ENCODE peak calls at places on chromosomes 4 and X, in four cellular contexts. Q, U, E and L are unnamed samples.

GRCh38 chr4:142044271-142044670 is 407.9 kb downstream of the IL15 start:
- DNase-seq in Q (no peak), U (no peak), E (no peak), L (no peak)

GRCh38 chr4:115433501-115433900 is 320.1 kb upstream of the NDST4 start:
- DNase-seq in Q (no peak), U (no peak), E (no peak), L (no peak)

GRCh38 chr4:168930413-168931196 is 79.5 kb downstream of the CBR4 start:
- DNase-seq in Q (no peak), U (no peak), E (no peak), L (no peak)

GRCh38 chrX:152915541-152916241 is 17.8 kb downstream of the ZNF185 start:
- DNase-seq in Q (peak; percentile 22), U (no peak), E (peak; percentile 72), L (peak; percentile 39)

GRCh38 chr4:8762356-8762755 is 109.3 kb downstream of the HMX1 start:
- DNase-seq in Q (no peak), U (no peak), E (no peak), L (no peak)

GRCh38 chr4:182310316-182310715 is 67.1 kb downstream of the TENM3 start:
- DNase-seq in Q (no peak), U (no peak), E (no peak), L (no peak)

GRCh38 chr4:6321361-6321760 is 51.7 kb downstream of the WFS1 start:
- DNase-seq in Q (peak; percentile 74), U (no peak), E (no peak), L (no peak)

GRCh38 chr4:40607224-40607623 is 22.4 kb downstream of the RBM47 start:
- DNase-seq in Q (no peak), U (no peak), E (no peak), L (no peak)

GRCh38 chrX:40402771-40403533 is 177.8 kb upstream of the ATP6AP2 start:
- DNase-seq in Q (no peak), U (no peak), E (peak; percentile 20), L (no peak)

DNA sequence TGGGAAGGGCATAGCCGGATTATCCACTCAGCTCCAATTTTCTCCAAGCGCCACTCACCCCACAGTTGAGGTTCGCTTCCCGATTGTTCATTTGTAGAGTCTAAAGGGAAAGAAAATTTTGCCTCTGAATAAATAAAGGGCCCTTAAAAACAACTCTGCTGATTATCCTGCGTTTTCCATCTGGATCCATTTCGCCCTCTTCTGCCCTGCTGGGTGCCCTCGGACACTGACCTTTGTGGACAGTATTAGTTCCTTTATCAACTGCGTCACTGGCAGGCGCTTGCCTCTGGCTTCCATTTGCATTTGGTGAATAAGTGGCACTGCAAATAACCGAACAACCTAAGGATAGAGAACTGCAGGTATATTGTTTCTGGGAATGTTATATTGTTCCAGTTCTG is 10.1 kb downstream of the GSX2 start:
- DNase-seq in Q (no peak), U (no peak), E (no peak), L (no peak)
- H3K4me3 ChIP-seq in Q (no peak overlapping the region), U (peak overlapping the region; percentile 23), E (no peak overlapping the region), L (no peak overlapping the region)

GRCh38 chr4:15953625-15954024 is 9.3 kb downstream of the FGFBP2 start:
- DNase-seq in Q (no peak), U (no peak), E (no peak), L (no peak)

GRCh38 chr4:15958562-15958961 is 4.4 kb downstream of the FGFBP2 start:
- DNase-seq in Q (no peak), U (no peak), E (no peak), L (no peak)

GRCh38 chr4:15951781-15952180 is 11.2 kb downstream of the FGFBP2 start:
- DNase-seq in Q (no peak), U (no peak), E (no peak), L (no peak)

GRCh38 chr4:15956179-15956850 is 6.7 kb downstream of the FGFBP2 start:
- DNase-seq in Q (peak; percentile 72), U (no peak), E (peak; percentile 73), L (peak; percentile 58)

GRCh38 chr4:15955670-15956069 is 7.3 kb downstream of the FGFBP2 start:
- DNase-seq in Q (no peak), U (no peak), E (no peak), L (no peak)
- TF ChIP-seq SIN3A in Q (no peak), U (no peak), E (no peak), L (no peak)

GRCh38 chrX:75038925-75039324 is 113.7 kb upstream of the NEXMIF start:
- DNase-seq in Q (peak; percentile 10), U (no peak), E (no peak), L (peak; percentile 13)
- TF ChIP-seq CTCF in Q (peak; percentile 66), U (peak; percentile 25), E (no peak), L (peak; percentile 42)

GRCh38 chrX:85243761-85244410 is at the start of the genes SATL1 and ZNF711:
- DNase-seq in Q (peak; percentile 21), U (peak; percentile 64), E (peak; percentile 17), L (no peak)

GRCh38 chrX:85243155-85243554 is 424 bp downstream of the SATL1 start:
- DNase-seq in Q (no peak), U (no peak), E (no peak), L (no peak)

GRCh38 chrX:85244411-85245210 is 820 bp downstream of the ZNF711 start:
- DNase-seq in Q (no peak), U (no peak), E (peak; percentile 4), L (no peak)
- H3K4me3 ChIP-seq in Q (peak overlapping the region; percentile 75), U (peak overlapping the region; percentile 100), E (peak overlapping the region; percentile 50), L (peak overlapping the region; percentile 62)

GRCh38 chrX:10902001-10902400 is 209.1 kb upstream of the HCCS start:
- DNase-seq in Q (peak; percentile 55), U (no peak), E (no peak), L (no peak)

GRCh38 chrX:10900585-10901289 is 210.4 kb upstream of the HCCS start:
- DNase-seq in Q (peak; percentile 82), U (no peak), E (no peak), L (no peak)

GRCh38 chrX:10903518-10903917 is 207.6 kb upstream of the HCCS start:
- DNase-seq in Q (no peak), U (no peak), E (no peak), L (no peak)

GRCh38 chrX:10904220-10904619 is 206.9 kb upstream of the HCCS start:
- DNase-seq in Q (no peak), U (no peak), E (no peak), L (no peak)

GRCh38 chrX:10901290-10901633 is 209.9 kb upstream of the HCCS start:
- DNase-seq in Q (no peak), U (no peak), E (no peak), L (no peak)
- TF ChIP-seq SIN3A in Q (no peak), U (no peak), E (no peak), L (no peak)